ENCODE peak calls at places on chromosomes 16 and 17, in ten cellular contexts. A is activated T-cell treated with anti-CD3 and anti-CD28 coated beads, Interleukin-2, amount 50 U/mL, for 72 hours; L is AG09309; Z is Jurkat, Clone E6-1; S is endothelial cell; D is BJ; O is iPS-NIHi11; I is neural crest cell; N is HFFc6; T is GM19239. E is an unnamed sample.
A peak's percentile ranks its signal among the peaks of the same experiment; 100 is the strongest.

GRCh38 chr16:50666658-50667496 is 14.2 kb downstream of the SNX20 start:
- DNase-seq in S (no peak), A (peak; percentile 43), D (no peak), L (no peak), I (no peak), T (peak; percentile 67), O (no peak), N (no peak), Z (peak; percentile 29), E (no peak)

GRCh38 chr17:164536-165235 is 16.8 kb downstream of the DOC2B start:
- DNase-seq in Z (peak; percentile 14), N (peak; percentile 34), T (no peak), I (peak; percentile 51), L (peak; percentile 11), O (peak; percentile 78), S (peak; percentile 65), A (peak; percentile 25), D (no peak), E (peak; percentile 10)

GRCh38 chr17:36196099-36196496 is 460 bp downstream of the CCL3L1 start:
- DNase-seq in D (no peak), O (no peak), L (no peak), S (no peak), I (no peak), T (no peak), N (no peak), Z (no peak), A (no peak), E (no peak)

GRCh38 chr17:45584092-45585036 is 93.8 kb upstream of the PLEKHM1 start:
- DNase-seq in A (peak; percentile 76), S (peak; percentile 65), N (no peak), I (peak; percentile 54), T (peak; percentile 44), L (no peak), D (no peak), O (peak; percentile 81), Z (peak; percentile 70), E (peak; percentile 81)

GRCh38 chr16:73228649-73229048 is 180.7 kb upstream of the ZFHX3 start:
- DNase-seq in T (no peak), O (no peak), A (no peak), D (no peak), S (no peak), I (no peak), Z (no peak), N (peak; percentile 83), L (peak; percentile 67), E (no peak)

GRCh38 chr16:30990105-30990504 is 5.1 kb downstream of the HSD3B7 start:
- DNase-seq in D (no peak), T (no peak), S (no peak), L (no peak), A (no peak), I (no peak), Z (no peak), N (no peak), O (no peak), E (no peak)

GRCh38 chr17:75059369-75060345 is 12.6 kb downstream of the KCTD2 start:
- DNase-seq in T (no peak), I (no peak), N (peak; percentile 74), S (no peak), O (no peak), L (peak; percentile 72), D (peak; percentile 65), A (no peak), Z (no peak), E (no peak)

GRCh38 chr16:64150193-64150592 is 971.7 kb downstream of the CDH11 start:
- DNase-seq in N (no peak), A (no peak), T (no peak), L (no peak), D (no peak), S (no peak), O (no peak), Z (no peak), I (no peak), E (no peak)

GRCh38 chr17:4195306-4195705 is 52.3 kb downstream of the CYB5D2 start:
- DNase-seq in L (peak; percentile 70), D (no peak), N (no peak), A (no peak), O (no peak), I (no peak), T (no peak), S (no peak), Z (no peak), E (no peak)